ENCODE peak calls at places on chromosomes 13 and 19, in ten cellular contexts. J, R, F, T, K, D, S, V, A and Y are unnamed samples.
A peak's percentile ranks its signal among the peaks of the same experiment; 100 is the strongest.

GRCh38 chr19:53652476-53652875 is 20.7 kb downstream of the DPRX start:
- DNase-seq in K (no peak), D (no peak), T (no peak), V (no peak), F (no peak), J (no peak), R (no peak), S (no peak), A (no peak), Y (no peak)

GRCh38 chr19:2573916-2574315 is 98.0 kb downstream of the GADD45B start:
- DNase-seq in R (peak; percentile 71), J (no peak), A (no peak), S (peak; percentile 82), K (no peak), D (no peak), V (no peak), T (no peak), F (no peak), Y (no peak)

GRCh38 chr13:19305434-19305833 is 123.8 kb upstream of the TUBA3C start:
- DNase-seq in D (no peak), S (no peak), F (no peak), V (no peak), A (no peak), J (no peak), R (peak; percentile 50), T (no peak), K (no peak), Y (no peak)

GRCh38 chr19:1252221-1252817 is 3.9 kb downstream of the MIDN start:
- DNase-seq in J (peak; percentile 85), T (no peak), K (peak; percentile 91), F (peak; percentile 99), D (peak; percentile 86), S (peak; percentile 98), V (no peak), A (no peak), R (peak; percentile 97), Y (peak; percentile 83)

GRCh38 chr19:21117041-21117907 is 24.6 kb upstream of the ZNF431 start:
- DNase-seq in J (no peak), V (no peak), T (no peak), S (no peak), A (no peak), D (no peak), K (no peak), R (no peak), F (no peak), Y (no peak)

GRCh38 chr13:45333973-45334922 is 6.7 kb downstream of the TPT1 start:
- DNase-seq in V (no peak), A (no peak), J (no peak), R (no peak), S (no peak), K (no peak), D (peak; percentile 97), F (no peak), T (no peak), Y (no peak)

GRCh38 chr13:58343081-58343480 is 711.5 kb downstream of the PCDH17 start:
- DNase-seq in V (no peak), T (no peak), D (peak; percentile 9), J (no peak), R (no peak), K (no peak), F (no peak), A (no peak), S (no peak), Y (no peak)

GRCh38 chr19:13689050-13689449 is 75.3 kb upstream of the MRI1 start:
- DNase-seq in A (no peak), J (peak; percentile 48), K (no peak), T (no peak), V (peak; percentile 25), S (no peak), D (peak; percentile 15), F (peak; percentile 36), R (no peak), Y (peak; percentile 49)

GRCh38 chr19:4316940-4317339 is 12.5 kb downstream of the FSD1 start:
- DNase-seq in A (no peak), J (peak; percentile 10), K (no peak), S (no peak), F (no peak), D (no peak), V (no peak), T (no peak), R (no peak), Y (no peak)

GRCh38 chr13:110187501-110188161 is 119.3 kb downstream of the COL4A1 start:
- DNase-seq in J (peak; percentile 28), D (no peak), R (no peak), T (peak; percentile 15), V (no peak), S (no peak), F (peak; percentile 70), K (no peak), A (no peak), Y (peak; percentile 58)

GRCh38 chr19:292951-293350 is 1.7 kb upstream of the PLPP2 start:
- DNase-seq in F (no peak), V (no peak), D (no peak), S (peak; percentile 80), T (no peak), A (no peak), J (no peak), K (no peak), R (no peak), Y (no peak)

GRCh38 chr19:55442372-55443044 is 592 bp downstream of the SHISA7 start:
- DNase-seq in J (no peak), V (peak; percentile 77), K (no peak), A (no peak), R (no peak), S (no peak), F (no peak), T (no peak), D (no peak), Y (no peak)